ENCODE peak calls at places on chromosomes 13 and 19, in five cellular contexts. R, B, F, O and N are unnamed samples.

GRCh38 chr19:4971424-4971793 is 2.5 kb downstream of the KDM4B start:
- DNase-seq in R (peak), B (peak), F (no peak), O (no peak), N (no peak)

GRCh38 chr19:29266001-29266400 is 53.0 kb upstream of the UQCRFS1 start:
- DNase-seq in R (no peak), B (no peak), F (no peak), O (no peak), N (no peak)

GRCh38 chr19:13963603-13964105 is 11.3 kb downstream of the DCAF15 start:
- DNase-seq in R (no peak), B (no peak), F (no peak), O (no peak), N (no peak)

GRCh38 chr13:25286308-25286968 is 850 bp downstream of the MTMR6 start:
- DNase-seq in R (peak), B (no peak), F (no peak), O (peak), N (no peak)

GRCh38 chr19:41792513-41793413 is 3.6 kb upstream of the CEACAM3 start:
- DNase-seq in R (peak), B (peak), F (no peak), O (peak), N (no peak)

GRCh38 chr13:80313668-80314278 is 27.2 kb downstream of the SPRY2 start:
- DNase-seq in R (no peak), B (no peak), F (no peak), O (no peak), N (no peak)

GRCh38 chr19:57099199-57099661 is 20.6 kb upstream of the USP29 start:
- DNase-seq in R (peak), B (peak), F (no peak), O (peak), N (peak)

GRCh38 chr19:18848860-18849661 is 17.3 kb downstream of the UPF1 start:
- DNase-seq in R (peak), B (no peak), F (no peak), O (peak), N (no peak)

GRCh38 chr13:107534548-107534947 is 680.8 kb downstream of the LIG4 start:
- DNase-seq in R (no peak), B (no peak), F (no peak), O (no peak), N (no peak)

GRCh38 chr13:73602295-73602694 is 531.9 kb downstream of the KLF12 start:
- DNase-seq in R (peak), B (no peak), F (no peak), O (peak), N (no peak)

GRCh38 chr13:112071011-112071901 is 4.3 kb downstream of the SOX1 start:
- DNase-seq in R (no peak), B (no peak), F (peak), O (no peak), N (peak)

GRCh38 chr19:49447485-49448431 is 3.9 kb downstream of the PIH1D1 start:
- DNase-seq in R (peak), B (no peak), F (no peak), O (peak), N (no peak)

GRCh38 chr13:95115525-95115924 is 185.7 kb downstream of the ABCC4 start:
- DNase-seq in R (no peak), B (no peak), F (peak), O (no peak), N (no peak)

GRCh38 chr13:35157143-35157755 is 215.2 kb downstream of the NBEA start:
- DNase-seq in R (peak), B (peak), F (peak), O (peak), N (peak)

GRCh38 chr19:47152632-47153031 is 22.0 kb downstream of the SAE1 start:
- DNase-seq in R (no peak), B (no peak), F (no peak), O (peak), N (no peak)